ENCODE peak calls at places on chromosomes 1 and 21, in nine cellular contexts. H is heart right ventricle; P is right lobe of liver; S is aorta; W is effector memory CD4-positive, alpha-beta T cell; T is cardiac muscle cell; R is heart left ventricle; Y is mesenchymal stem cell; J is ovary. M is an unnamed sample.
A peak's percentile ranks its signal among the peaks of the same experiment; 100 is the strongest.

GRCh38 chr1:157274698-157275534 is 136.7 kb upstream of the ETV3 start:
- DNase-seq in H (no peak), P (no peak), S (no peak), W (no peak), T (peak; percentile 81), R (no peak), Y (peak; percentile 7), J (no peak), M (peak; percentile 31)

GRCh38 chr21:34592120-34592561 is 22.8 kb downstream of the RCAN1 start:
- DNase-seq in H (peak; percentile 58), P (no peak), S (no peak), W (no peak), T (peak; percentile 49), R (peak; percentile 83), Y (peak; percentile 66), J (no peak), M (peak; percentile 21)

GRCh38 chr1:10917513-10918454 is 94.7 kb upstream of the TARDBP start:
- DNase-seq in H (no peak), P (no peak), S (no peak), W (no peak), T (no peak), R (no peak), Y (no peak), J (no peak), M (no peak)

GRCh38 chr1:80143361-80143760 is 1136.8 kb upstream of the ADGRL4 start:
- DNase-seq in H (no peak), P (no peak), S (no peak), W (no peak), T (no peak), R (no peak), Y (no peak), J (no peak), M (no peak)

GRCh38 chr1:161207173-161207572 is 5.0 kb downstream of the NDUFS2 start:
- DNase-seq in H (no peak), P (no peak), S (no peak), W (no peak), T (peak; percentile 90), R (peak; percentile 74), Y (peak; percentile 93), J (peak; percentile 90), M (no peak)

GRCh38 chr1:25622526-25622925 is 5.9 kb downstream of the MAN1C1 start:
- DNase-seq in H (no peak), P (no peak), S (no peak), W (no peak), T (no peak), R (no peak), Y (no peak), J (no peak), M (no peak)

GRCh38 chr1:206784471-206784903 is 12.2 kb upstream of the IL10 start:
- DNase-seq in H (no peak), P (no peak), S (no peak), W (peak; percentile 22), T (no peak), R (no peak), Y (no peak), J (no peak), M (no peak)

GRCh38 chr1:168803696-168804510 is 74.9 kb upstream of the DPT start:
- DNase-seq in H (no peak), P (no peak), S (no peak), W (no peak), T (no peak), R (no peak), Y (no peak), J (no peak), M (no peak)

GRCh38 chr1:7611421-7612010 is 159.6 kb upstream of the VAMP3 start:
- DNase-seq in H (no peak), P (no peak), S (peak; percentile 58), W (no peak), T (no peak), R (no peak), Y (no peak), J (no peak), M (no peak)

GRCh38 chr1:61215676-61216289 is 133.4 kb downstream of the NFIA start:
- DNase-seq in H (no peak), P (peak; percentile 59), S (no peak), W (no peak), T (no peak), R (no peak), Y (no peak), J (no peak), M (no peak)

GRCh38 chr1:45177452-45177851 is 29.0 kb downstream of the ZSWIM5 start:
- DNase-seq in H (no peak), P (no peak), S (no peak), W (no peak), T (peak; percentile 15), R (no peak), Y (no peak), J (no peak), M (peak; percentile 25)

GRCh38 chr1:247131236-247131635 is 27.1 kb upstream of the ZNF669 start:
- DNase-seq in H (no peak), P (no peak), S (no peak), W (no peak), T (no peak), R (no peak), Y (no peak), J (no peak), M (no peak)
- H3K9me3 ChIP-seq in H (no peaks in the 10 kb centered on the region), P (peaks cover 1% of the 10 kb centered on the region), S (peaks cover 6% of the 10 kb centered on the region), W (peaks cover 5% of the 10 kb centered on the region), T (no peaks in the 10 kb centered on the region), R (no peaks in the 10 kb centered on the region), Y (peaks cover 42% of the 10 kb centered on the region), J (peaks cover 4% of the 10 kb centered on the region), M (peaks cover 28% of the 10 kb centered on the region)

GRCh38 chr1:113226118-113226517 is 153.1 kb downstream of the LRIG2 start:
- DNase-seq in H (no peak), P (no peak), S (no peak), W (no peak), T (peak; percentile 53), R (peak; percentile 38), Y (no peak), J (peak; percentile 22), M (no peak)
- H3K4me3 ChIP-seq in H (peak overlapping the region; percentile 18), P (no peak overlapping the region), S (peak overlapping the region; percentile 46), W (no peak overlapping the region), T (no peak overlapping the region), R (no peak overlapping the region), Y (no peak overlapping the region), J (no peak overlapping the region), M (peak overlapping the region; percentile 57)

GRCh38 chr1:2861143-2861987 is 59.9 kb upstream of the TTC34 start:
- DNase-seq in H (no peak), P (peak; percentile 11), S (peak; percentile 65), W (no peak), T (no peak), R (no peak), Y (no peak), J (no peak), M (no peak)

GRCh38 chr1:2863149-2863963 is 61.9 kb upstream of the TTC34 start:
- DNase-seq in H (peak; percentile 2), P (no peak), S (peak; percentile 57), W (no peak), T (no peak), R (no peak), Y (no peak), J (no peak), M (no peak)

GRCh38 chr1:2864203-2864905 is 62.9 kb upstream of the TTC34 start:
- DNase-seq in H (peak; percentile 3), P (no peak), S (no peak), W (no peak), T (no peak), R (no peak), Y (no peak), J (no peak), M (no peak)

GRCh38 chr1:2861988-2862430 is 60.5 kb upstream of the TTC34 start:
- DNase-seq in H (no peak), P (no peak), S (peak; percentile 55), W (no peak), T (no peak), R (peak; percentile 9), Y (no peak), J (no peak), M (no peak)

DNA sequence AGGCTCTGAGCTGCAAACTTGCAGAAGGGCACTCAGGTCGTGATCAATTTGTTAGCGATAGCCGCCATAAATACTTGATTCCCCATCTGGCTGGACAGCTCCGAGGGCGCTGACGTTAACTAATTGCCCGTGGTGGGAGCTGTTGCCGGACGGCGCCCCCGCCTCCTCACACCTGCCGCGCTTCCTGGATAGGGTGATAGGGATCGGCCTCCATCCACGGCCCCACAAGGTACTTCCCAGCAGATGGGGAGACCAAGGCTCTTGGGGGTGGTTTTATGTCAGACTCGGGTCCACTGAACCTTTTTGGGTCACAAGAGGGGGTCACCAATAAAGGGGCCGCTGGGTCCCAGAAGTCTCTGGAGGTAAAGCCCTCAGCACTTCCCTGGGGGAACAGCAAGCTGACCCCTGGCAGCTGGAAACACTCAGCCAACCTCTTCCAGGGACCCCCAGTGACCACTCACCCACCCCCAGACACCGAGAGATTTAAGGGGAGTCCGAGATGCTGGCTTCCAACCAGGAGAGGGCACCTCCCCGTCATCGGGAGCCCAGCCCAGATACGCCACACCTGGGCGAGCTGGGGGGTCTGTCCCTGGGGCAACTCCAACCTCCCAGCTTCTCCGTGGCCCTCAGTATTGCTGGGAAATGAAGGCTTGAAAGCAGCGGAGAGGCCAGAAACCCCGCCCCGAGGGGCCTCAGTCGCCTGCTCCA is 61.1 kb upstream of the TTC34 start:
- DNase-seq in H (no peak), P (no peak), S (peak; percentile 58), W (no peak), T (no peak), R (no peak), Y (no peak), J (no peak), M (no peak)
- H3K9me3 ChIP-seq in H (no peaks in the 10 kb centered on the region), P (no peaks in the 10 kb centered on the region), S (no peaks in the 10 kb centered on the region), W (no peaks in the 10 kb centered on the region), T (no peaks in the 10 kb centered on the region), R (no peaks in the 10 kb centered on the region), Y (no peaks in the 10 kb centered on the region), J (no peaks in the 10 kb centered on the region), M (no peaks in the 10 kb centered on the region)

GRCh38 chr1:166489670-166490436 is 323.1 kb upstream of the FAM78B start:
- DNase-seq in H (no peak), P (peak; percentile 23), S (no peak), W (peak; percentile 43), T (no peak), R (no peak), Y (peak; percentile 1), J (no peak), M (no peak)

GRCh38 chr1:166490437-166490784 is 323.6 kb upstream of the FAM78B start:
- DNase-seq in H (no peak), P (no peak), S (no peak), W (no peak), T (no peak), R (no peak), Y (no peak), J (no peak), M (no peak)

GRCh38 chr1:166488327-166488726 is 321.5 kb upstream of the FAM78B start:
- DNase-seq in H (no peak), P (no peak), S (no peak), W (no peak), T (no peak), R (no peak), Y (no peak), J (no peak), M (no peak)

GRCh38 chr1:166485620-166486019 is 318.8 kb upstream of the FAM78B start:
- DNase-seq in H (no peak), P (no peak), S (no peak), W (no peak), T (no peak), R (no peak), Y (no peak), J (no peak), M (no peak)

DNA sequence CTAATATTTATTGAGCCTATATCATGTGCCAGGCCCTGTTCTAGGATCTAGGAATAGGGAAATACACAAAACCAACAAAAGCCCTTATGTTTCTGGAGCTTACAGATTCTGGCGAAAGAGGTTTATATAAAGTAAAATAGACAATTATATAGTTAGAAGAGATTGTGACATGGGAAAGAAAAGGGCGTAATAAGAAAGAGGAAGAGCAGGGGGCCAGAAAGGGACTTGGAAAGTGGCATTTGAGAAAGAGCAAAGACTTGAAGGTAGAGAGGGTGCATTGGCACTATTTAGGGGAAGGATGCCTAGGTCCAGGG is 322.5 kb upstream of the FAM78B start:
- DNase-seq in H (no peak), P (no peak), S (no peak), W (no peak), T (no peak), R (no peak), Y (no peak), J (no peak), M (no peak)
- H3K4me3 ChIP-seq in H (peak overlapping the region; percentile 42), P (no peak overlapping the region), S (no peak overlapping the region), W (peak overlapping the region; percentile 60), T (no peak overlapping the region), R (no peak overlapping the region), Y (no peak overlapping the region), J (no peak overlapping the region), M (peak overlapping the region; percentile 78)

M was measured in adipocyte.